ENCODE peak calls at places on chromosomes 11 and 22, in ten cellular contexts. P, Y, O, H, N, I, M, R, X and W are unnamed samples.

GRCh38 chr11:3006505-3007260 is 14.6 kb upstream of the NAP1L4 start:
- DNase-seq in P (no peak), Y (no peak), O (no peak), H (peak; percentile 22), N (no peak), I (no peak), M (no peak), R (no peak), X (no peak), W (no peak)

GRCh38 chr22:31046591-31047226 is 34.4 kb upstream of the SMTN start:
- DNase-seq in P (peak; percentile 81), Y (peak; percentile 83), O (no peak), H (peak; percentile 58), N (no peak), I (no peak), M (peak; percentile 76), R (no peak), X (no peak), W (no peak)

GRCh38 chr11:72685560-72686480 is 11.6 kb upstream of the PDE2A start:
- DNase-seq in P (no peak), Y (peak; percentile 69), O (no peak), H (no peak), N (no peak), I (no peak), M (peak; percentile 56), R (no peak), X (no peak), W (peak; percentile 25)

GRCh38 chr11:45658292-45658991 is 7.0 kb downstream of the CHST1 start:
- DNase-seq in P (no peak), Y (peak; percentile 82), O (no peak), H (peak; percentile 62), N (no peak), I (no peak), M (peak; percentile 80), R (no peak), X (no peak), W (peak; percentile 14)

GRCh38 chr11:68140496-68141246 is 19.5 kb upstream of the CHKA start:
- DNase-seq in P (peak; percentile 59), Y (no peak), O (no peak), H (no peak), N (no peak), I (no peak), M (no peak), R (no peak), X (no peak), W (no peak)

GRCh38 chr22:21450320-21450831 is 16.8 kb upstream of the TMEM191C start:
- DNase-seq in P (peak; percentile 65), Y (peak; percentile 11), O (no peak), H (no peak), N (no peak), I (no peak), M (no peak), R (no peak), X (no peak), W (no peak)

GRCh38 chr22:24265734-24266133 is 4.9 kb upstream of the SPECC1L start:
- DNase-seq in P (no peak), Y (no peak), O (no peak), H (no peak), N (no peak), I (no peak), M (no peak), R (no peak), X (no peak), W (no peak)

GRCh38 chr11:2728663-2729332 is 29.0 kb upstream of the KCNQ1OT1 start:
- DNase-seq in P (no peak), Y (no peak), O (no peak), H (no peak), N (no peak), I (no peak), M (no peak), R (no peak), X (peak; percentile 16), W (no peak)

GRCh38 chr11:13009476-13009920 is 382 bp downstream of the RASSF10 start:
- DNase-seq in P (no peak), Y (no peak), O (no peak), H (no peak), N (no peak), I (no peak), M (no peak), R (no peak), X (no peak), W (no peak)

GRCh38 chr11:13012037-13012693 is 3.0 kb downstream of the RASSF10 start:
- DNase-seq in P (no peak), Y (no peak), O (no peak), H (no peak), N (no peak), I (no peak), M (peak; percentile 21), R (no peak), X (no peak), W (no peak)

GRCh38 chr11:13011366-13012036 is 2.4 kb downstream of the RASSF10 start:
- DNase-seq in P (no peak), Y (no peak), O (no peak), H (no peak), N (no peak), I (no peak), M (no peak), R (no peak), X (no peak), W (no peak)

GRCh38 chr11:13009921-13010736 is 1.0 kb downstream of the RASSF10 start:
- DNase-seq in P (no peak), Y (no peak), O (no peak), H (no peak), N (no peak), I (peak; percentile 32), M (no peak), R (no peak), X (no peak), W (no peak)

DNA sequence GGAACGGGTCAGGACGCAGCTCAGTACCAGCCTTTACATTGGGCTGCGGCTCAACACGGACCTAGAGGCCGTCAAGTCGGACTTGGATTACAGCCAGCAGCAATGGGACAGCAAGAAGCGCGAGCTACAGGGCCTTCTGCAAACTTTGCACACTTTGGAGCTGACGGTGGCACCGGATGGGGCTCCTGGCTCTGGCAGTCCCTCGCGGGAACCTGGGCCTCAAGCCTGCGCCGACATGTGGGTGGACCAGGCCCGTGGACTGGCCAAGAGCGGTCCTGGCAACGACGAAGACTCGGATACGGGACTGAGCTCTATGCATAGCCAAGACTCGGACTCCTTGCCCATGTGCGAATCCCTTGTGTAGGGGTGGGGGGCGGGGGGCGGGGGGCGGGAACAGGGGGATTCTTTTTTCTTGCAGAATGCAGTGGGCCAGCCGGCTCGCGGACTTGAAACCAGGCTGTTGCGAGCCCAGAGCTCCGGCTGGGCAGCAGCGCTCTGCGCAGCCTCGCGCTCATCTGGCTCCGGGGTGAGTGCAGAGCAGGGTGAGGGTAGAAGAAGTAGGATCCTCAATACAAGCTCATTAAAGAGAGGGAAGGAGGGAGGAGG is 1.7 kb downstream of the RASSF10 start:
- DNase-seq in P (no peak), Y (no peak), O (no peak), H (no peak), N (no peak), I (no peak), M (no peak), R (no peak), X (no peak), W (no peak)
- TF ChIP-seq CTCF in P (no peak), Y (no peak), O (no peak), H (no peak), N (no peak), I (no peak), M (no peak), R (no peak), X (no peak), W (no peak)

GRCh38 chr11:116193321-116194114 is 579.3 kb downstream of the BUD13 start:
- DNase-seq in P (no peak), Y (peak; percentile 22), O (peak; percentile 87), H (no peak), N (no peak), I (peak; percentile 15), M (peak; percentile 59), R (no peak), X (peak; percentile 70), W (peak; percentile 7)

GRCh38 chr11:116190206-116190605 is 582.6 kb downstream of the BUD13 start:
- DNase-seq in P (no peak), Y (no peak), O (no peak), H (no peak), N (no peak), I (no peak), M (no peak), R (no peak), X (no peak), W (no peak)

GRCh38 chr11:116194156-116194904 is 578.5 kb downstream of the BUD13 start:
- DNase-seq in P (no peak), Y (no peak), O (no peak), H (no peak), N (no peak), I (no peak), M (no peak), R (no peak), X (no peak), W (no peak)

GRCh38 chr11:116190861-116191260 is 581.9 kb downstream of the BUD13 start:
- DNase-seq in P (no peak), Y (no peak), O (no peak), H (no peak), N (no peak), I (no peak), M (no peak), R (no peak), X (no peak), W (no peak)

DNA sequence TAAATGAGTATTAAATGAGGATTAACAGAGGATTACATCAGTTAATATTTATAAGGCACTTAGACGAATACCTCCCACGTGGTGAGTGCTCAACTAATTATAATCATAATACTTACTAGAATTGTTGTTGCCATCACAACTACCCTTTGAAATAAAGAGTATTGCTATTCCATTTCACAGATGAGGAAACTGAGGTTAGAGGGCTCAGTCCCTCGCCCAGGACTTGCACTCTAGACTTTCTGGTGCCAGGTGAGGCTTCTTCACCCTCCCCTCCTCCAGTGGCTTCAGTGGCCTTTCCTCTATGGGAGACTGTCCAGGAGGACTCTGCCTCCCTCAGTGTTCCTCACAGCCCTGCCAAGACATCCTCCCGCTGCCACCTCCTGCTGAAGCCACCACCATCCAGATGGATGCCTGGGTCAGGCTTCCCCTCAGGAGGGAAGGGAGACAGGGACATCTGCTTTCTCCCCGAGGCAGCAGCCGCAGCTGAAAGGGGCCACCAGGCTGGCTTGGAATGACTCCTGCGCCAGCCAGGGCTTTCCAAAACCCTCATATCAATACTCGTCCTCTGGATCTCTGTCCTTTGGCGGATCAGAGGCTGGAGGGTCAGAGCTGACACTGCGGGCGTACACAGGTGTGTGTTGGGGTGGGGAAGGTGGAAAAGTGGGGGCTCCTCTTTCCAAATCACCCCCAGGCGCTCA is 580.1 kb downstream of the BUD13 start:
- DNase-seq in P (no peak), Y (no peak), O (no peak), H (no peak), N (no peak), I (no peak), M (no peak), R (no peak), X (peak; percentile 55), W (no peak)
- H3K4me3 ChIP-seq in P (peak overlapping the region; percentile 52), Y (peak overlapping the region; percentile 41), O (peak overlapping the region; percentile 46), H (no peak overlapping the region), N (peak overlapping the region; percentile 52), I (no peak overlapping the region), M (no peak overlapping the region), R (no peak overlapping the region), X (peak overlapping the region; percentile 57), W (no peak overlapping the region)

DNA sequence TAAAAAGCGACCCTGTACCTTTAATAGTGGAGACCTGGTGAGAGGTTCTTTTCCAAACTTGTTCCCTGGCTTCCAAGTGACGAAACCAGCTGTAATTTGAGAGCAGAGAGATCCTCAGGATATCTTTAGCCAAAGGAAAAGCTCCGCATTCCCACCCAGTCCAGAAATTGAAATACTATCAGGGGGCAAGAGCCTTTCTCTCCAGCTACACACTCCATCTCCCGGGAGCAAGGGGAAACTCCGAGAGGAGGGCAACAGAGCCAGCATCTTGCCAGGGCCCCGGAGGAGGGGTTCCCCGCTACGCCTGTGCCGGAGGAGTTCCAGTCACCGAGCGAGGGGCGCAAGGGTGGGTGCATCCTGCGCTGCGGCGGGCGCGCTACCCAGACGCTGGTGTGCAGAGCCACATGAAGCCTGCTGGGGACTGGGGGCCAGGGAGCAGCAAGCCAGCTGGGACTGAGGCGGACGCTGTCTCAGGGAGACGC is at the start of gene FIBIN:
- DNase-seq in P (peak; percentile 79), Y (peak; percentile 46), O (no peak), H (no peak), N (no peak), I (no peak), M (peak; percentile 81), R (no peak), X (peak; percentile 9), W (no peak)
- TF ChIP-seq CTCF in P (no peak), Y (no peak), O (no peak), H (no peak), N (no peak), I (no peak), M (no peak), R (no peak), X (no peak), W (no peak)

GRCh38 chr11:83306385-83307080 is 20.4 kb upstream of the CCDC90B start:
- DNase-seq in P (no peak), Y (no peak), O (no peak), H (no peak), N (no peak), I (no peak), M (no peak), R (no peak), X (no peak), W (no peak)
- H3K4me3 ChIP-seq in P (no peak overlapping the region), Y (no peak overlapping the region), O (no peak overlapping the region), H (no peak overlapping the region), N (no peak overlapping the region), I (no peak overlapping the region), M (no peak overlapping the region), R (no peak overlapping the region), X (no peak overlapping the region), W (no peak overlapping the region)